ENCODE peak calls at places on chromosomes 5 and 9, in seven cellular contexts. U, P, E, Q, X, W and F are unnamed samples.

GRCh38 chr9:129998491-129999122 is 44.4 kb downstream of the FNBP1 start:
- DNase-seq in U (no peak), X (no peak), W (no peak), P (no peak), Q (no peak), E (no peak), F (no peak)

GRCh38 chr9:121700831-121701419 is 49.5 kb downstream of the DAB2IP start:
- DNase-seq in E (no peak), W (no peak), Q (no peak), P (no peak), X (no peak), U (no peak), F (no peak)

GRCh38 chr9:138117101-138117750 is 239.6 kb downstream of the CACNA1B start:
- DNase-seq in W (no peak), P (no peak), Q (no peak), U (no peak), X (no peak), E (no peak), F (peak; percentile 43)

GRCh38 chr9:110626109-110626829 is 42.3 kb upstream of the MUSK start:
- DNase-seq in Q (peak; percentile 51), W (no peak), X (peak; percentile 96), U (no peak), P (no peak), E (no peak), F (no peak)

GRCh38 chr5:163914911-163915310 is 409.5 kb downstream of the MAT2B start:
- DNase-seq in U (no peak), P (no peak), E (no peak), X (no peak), W (no peak), Q (peak; percentile 27), F (no peak)

GRCh38 chr5:42057254-42057690 is 132.2 kb downstream of the FBXO4 start:
- DNase-seq in U (peak; percentile 35), W (peak; percentile 79), Q (peak; percentile 20), X (peak; percentile 55), E (peak; percentile 51), P (peak; percentile 28), F (no peak)

GRCh38 chr5:94440015-94440414 is 178.4 kb downstream of the KIAA0825 start:
- DNase-seq in Q (no peak), E (no peak), X (peak; percentile 50), W (no peak), P (no peak), U (no peak), F (no peak)

GRCh38 chr9:96486351-96487029 is 36.5 kb downstream of the HABP4 start:
- DNase-seq in X (peak; percentile 92), E (no peak), P (no peak), Q (no peak), W (no peak), U (peak; percentile 99), F (peak; percentile 79)

GRCh38 chr9:97632406-97632991 is 669 bp downstream of the TSTD2 start:
- DNase-seq in U (peak; percentile 61), E (no peak), Q (no peak), W (peak; percentile 91), X (peak; percentile 85), P (no peak), F (no peak)

GRCh38 chr9:26260238-26260637 is 582.0 kb upstream of the TUSC1 start:
- DNase-seq in W (no peak), Q (no peak), E (no peak), U (no peak), X (peak; percentile 7), P (no peak), F (no peak)

GRCh38 chr9:134235366-134235765 is 71.0 kb upstream of the RNU6ATAC start:
- DNase-seq in E (no peak), Q (no peak), U (no peak), W (no peak), P (no peak), X (no peak), F (no peak)

GRCh38 chr5:4643960-4644359 is 496.2 kb upstream of the ADAMTS16 start:
- DNase-seq in X (no peak), W (no peak), Q (no peak), U (no peak), P (no peak), E (no peak), F (no peak)

GRCh38 chr5:437281-437771 is 5.7 kb upstream of the EXOC3 start:
- DNase-seq in W (peak; percentile 79), Q (no peak), X (no peak), U (no peak), E (no peak), P (no peak), F (peak; percentile 43)

GRCh38 chr5:98454904-98455303 is 318.6 kb upstream of the RGMB start:
- DNase-seq in X (peak; percentile 97), U (no peak), P (no peak), W (no peak), Q (no peak), E (peak; percentile 0), F (no peak)

GRCh38 chr5:126014691-126015090 is 408.5 kb upstream of the GRAMD2B start:
- DNase-seq in U (no peak), P (no peak), Q (no peak), W (no peak), X (no peak), E (no peak), F (no peak)

GRCh38 chr9:110753734-110754231 is 85.2 kb downstream of the MUSK start:
- DNase-seq in X (peak; percentile 87), Q (no peak), E (no peak), W (no peak), P (no peak), U (no peak), F (no peak)

GRCh38 chr9:35844628-35845301 is 15.7 kb downstream of the TMEM8B start:
- DNase-seq in P (no peak), X (peak; percentile 86), E (peak; percentile 26), U (no peak), Q (peak; percentile 64), W (peak; percentile 82), F (peak; percentile 65)

GRCh38 chr9:74556685-74557084 is 59.5 kb downstream of the RORB start:
- DNase-seq in P (no peak), E (no peak), X (peak; percentile 41), U (no peak), Q (no peak), W (no peak), F (no peak)

GRCh38 chr5:131671409-131671808 is 36.4 kb upstream of the RAPGEF6 start:
- DNase-seq in Q (peak; percentile 19), E (no peak), W (no peak), P (no peak), X (peak; percentile 62), U (no peak), F (no peak)

DNA sequence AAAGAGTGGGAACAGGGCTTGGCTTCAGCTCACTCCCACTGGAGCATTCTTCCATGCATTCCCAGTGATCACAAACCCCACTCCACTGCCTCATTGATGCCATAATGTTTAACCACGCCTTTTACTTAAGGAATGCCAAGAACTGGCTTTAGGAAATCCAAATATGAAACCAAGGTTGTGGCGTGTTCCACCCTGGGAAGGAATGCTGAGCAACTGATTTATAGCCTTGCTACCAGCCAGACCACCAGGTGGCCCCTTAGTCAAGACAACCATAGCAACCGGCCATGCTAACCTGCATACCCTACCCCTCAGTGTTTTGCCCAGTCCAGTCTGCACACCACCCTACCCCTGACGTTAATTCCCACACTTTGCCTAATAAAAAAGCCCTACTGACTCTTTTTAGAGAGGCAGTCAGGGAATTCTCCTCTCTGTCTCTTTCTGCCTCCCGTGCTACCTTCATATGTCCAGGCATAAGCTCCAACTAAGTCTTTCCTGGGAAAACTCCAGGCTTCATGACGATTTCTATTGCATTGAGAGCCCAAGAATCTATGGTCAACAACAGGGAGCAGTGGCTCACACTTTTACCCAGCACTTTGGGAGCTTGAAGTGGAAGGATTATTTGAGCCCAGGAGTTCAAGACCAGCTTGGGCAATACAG is 27.0 kb upstream of the PRRC2B start:
- DNase-seq in W (no peak), E (no peak), U (peak; percentile 15), X (peak; percentile 75), P (peak; percentile 64), Q (no peak), F (no peak)
- TF ChIP-seq CTCF in W (no peak), E (peak; percentile 36), U (no peak), X (peak; percentile 69), P (peak; percentile 87), Q (peak; percentile 50), F (no peak)

GRCh38 chr5:28576022-28576421 is 1537.6 kb upstream of the CDH9 start:
- DNase-seq in X (peak; percentile 75), P (peak; percentile 5), W (no peak), Q (no peak), E (no peak), U (no peak), F (no peak)
- TF ChIP-seq CTCF in X (peak; percentile 81), P (no peak), W (no peak), Q (no peak), E (no peak), U (no peak), F (no peak)

GRCh38 chr5:144538845-144539244 is 368.2 kb downstream of the KCTD16 start:
- DNase-seq in Q (no peak), E (no peak), P (no peak), W (no peak), U (no peak), X (no peak), F (no peak)
- TF ChIP-seq CTCF in Q (no peak), E (no peak), P (no peak), W (no peak), U (no peak), X (no peak), F (no peak)

GRCh38 chr9:116605060-116605459 is 82.0 kb upstream of the TRIM32 start:
- DNase-seq in P (no peak), U (no peak), X (no peak), Q (no peak), E (no peak), W (no peak), F (no peak)

GRCh38 chr9:116596646-116597045 is 90.5 kb upstream of the TRIM32 start:
- DNase-seq in U (no peak), Q (no peak), X (no peak), E (no peak), P (no peak), W (no peak), F (no peak)

GRCh38 chr9:116594552-116594951 is 92.6 kb upstream of the TRIM32 start:
- DNase-seq in Q (no peak), W (no peak), U (no peak), E (peak; percentile 26), P (no peak), X (peak; percentile 88), F (no peak)

GRCh38 chr9:116599342-116599884 is 87.7 kb upstream of the TRIM32 start:
- DNase-seq in W (no peak), Q (no peak), E (no peak), P (no peak), U (no peak), X (no peak), F (no peak)
- TF ChIP-seq CTCF in W (no peak), Q (no peak), E (peak; percentile 21), P (no peak), U (no peak), X (peak; percentile 24), F (no peak)